ENCODE peak calls at places on chromosomes 12 and 14, in seven cellular contexts. I is heart left ventricle, M is HL-60, V is mesothelial cell of epicardium, R is MCF 10A, Y is foreskin keratinocyte, P is breast epithelium. Q is an unnamed sample.

GRCh38 chr12:127381043-127381668 is 885.8 kb upstream of the TMEM132C start:
- DNase-seq in R (peak; percentile 43), I (peak; percentile 20), V (peak; percentile 76), P (no peak), M (peak; percentile 5), Y (no peak), Q (peak; percentile 7)

GRCh38 chr12:79658221-79658620 is 32.5 kb downstream of the PAWR start:
- DNase-seq in R (no peak), V (no peak), P (no peak), I (no peak), M (no peak), Y (no peak), Q (no peak)

GRCh38 chr12:14243941-14244340 is 121.5 kb upstream of the ATF7IP start:
- DNase-seq in P (no peak), Y (no peak), R (no peak), I (no peak), V (no peak), M (no peak), Q (no peak)

GRCh38 chr14:105384041-105384557 is 14.2 kb upstream of the TEX22 start:
- DNase-seq in V (no peak), P (no peak), M (no peak), Y (no peak), I (no peak), R (no peak), Q (no peak)

GRCh38 chr12:29041621-29042020 is 107.5 kb upstream of the FAR2 start:
- DNase-seq in P (no peak), R (peak; percentile 52), V (no peak), M (no peak), Y (peak; percentile 61), I (no peak), Q (no peak)

GRCh38 chr12:68768431-68768934 is 22.5 kb downstream of the SLC35E3 start:
- DNase-seq in R (no peak), P (no peak), I (no peak), Y (no peak), M (no peak), V (no peak), Q (no peak)

GRCh38 chr14:50607181-50607580 is 47.2 kb downstream of the ATL1 start:
- DNase-seq in V (no peak), R (no peak), I (no peak), P (no peak), M (no peak), Y (no peak), Q (no peak)

GRCh38 chr14:62056789-62057188 is 294.6 kb downstream of the SNAPC1 start:
- DNase-seq in P (no peak), R (no peak), I (no peak), M (no peak), V (no peak), Y (no peak), Q (no peak)

GRCh38 chr14:68249534-68250517 is 430.2 kb downstream of the RAD51B start:
- DNase-seq in V (no peak), R (no peak), Y (peak; percentile 50), I (no peak), M (no peak), P (no peak), Q (no peak)

GRCh38 chr14:55556929-55557623 is 22.9 kb upstream of the KTN1 start:
- DNase-seq in P (peak; percentile 95), Y (peak; percentile 95), V (peak; percentile 78), R (peak; percentile 97), I (peak; percentile 81), M (no peak), Q (no peak)

GRCh38 chr12:115946867-115947695 is 330.4 kb downstream of the MED13L start:
- DNase-seq in R (no peak), P (no peak), Y (no peak), I (no peak), V (no peak), M (no peak), Q (no peak)

GRCh38 chr14:49586673-49587460 is 687 bp upstream of the RPS29 start:
- DNase-seq in Y (peak; percentile 84), M (peak; percentile 54), R (peak; percentile 66), P (no peak), I (no peak), V (no peak), Q (peak; percentile 13)

GRCh38 chr12:71183846-71184245 is 26.0 kb upstream of the TSPAN8 start:
- DNase-seq in M (no peak), I (no peak), R (no peak), Y (no peak), V (no peak), P (no peak), Q (no peak)

GRCh38 chr14:50794063-50794645 is 36.8 kb downstream of the NIN start:
- DNase-seq in P (no peak), I (no peak), R (no peak), Y (no peak), V (no peak), M (no peak), Q (no peak)

GRCh38 chr12:52394836-52395405 is 9.5 kb upstream of the KRT84 start:
- DNase-seq in R (no peak), M (no peak), Y (no peak), I (no peak), P (no peak), V (no peak), Q (no peak)

GRCh38 chr12:52396656-52397055 is 9.5 kb downstream of the KRT82 start:
- DNase-seq in Y (no peak), R (no peak), P (no peak), I (no peak), V (no peak), M (no peak), Q (no peak)

GRCh38 chr12:52392465-52393007 is 7.1 kb upstream of the KRT84 start:
- DNase-seq in R (no peak), V (no peak), Y (peak; percentile 83), M (no peak), P (no peak), I (no peak), Q (no peak)

GRCh38 chr12:52398176-52398575 is 8.0 kb downstream of the KRT82 start:
- DNase-seq in P (no peak), V (no peak), R (no peak), Y (no peak), I (no peak), M (no peak), Q (no peak)

GRCh38 chr12:52395761-52396434 is 10.2 kb downstream of the KRT82 start:
- DNase-seq in P (no peak), M (no peak), Y (no peak), V (no peak), I (no peak), R (peak; percentile 83), Q (no peak)
- TF ChIP-seq CTCF in P (no peak), M (no peak), Y (peak; percentile 82), V (peak; percentile 54), I (no peak), R (peak; percentile 56), Q (no peak)

GRCh38 chr14:92185559-92185958 is 63.8 kb downstream of the CPSF2 start:
- DNase-seq in I (no peak), V (no peak), R (no peak), Y (no peak), M (peak; percentile 55), P (no peak), Q (no peak)

DNA sequence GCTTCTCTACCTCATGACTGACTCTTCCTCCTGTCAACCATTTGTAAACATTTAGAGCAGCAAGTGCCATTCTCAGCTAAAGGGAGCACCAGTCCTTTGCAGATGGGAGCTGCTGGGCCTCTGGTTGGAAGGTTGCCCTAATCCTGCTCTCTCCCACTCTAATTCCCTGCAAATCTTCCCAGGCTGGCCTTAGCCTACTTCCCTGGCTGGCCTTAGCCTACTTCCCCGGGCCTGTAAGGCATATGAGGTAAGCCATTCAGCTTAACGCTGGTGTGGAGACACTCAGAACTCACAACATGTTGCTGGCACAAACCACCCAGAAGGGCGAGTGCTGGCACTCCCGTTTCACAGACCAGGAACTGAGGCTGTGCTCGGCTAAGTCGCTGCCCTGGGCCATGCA is 69.0 kb downstream of the CPSF2 start:
- DNase-seq in M (no peak), Y (no peak), P (no peak), R (no peak), V (no peak), I (no peak), Q (no peak)
- TF ChIP-seq CTCF in M (no peak), Y (no peak), P (no peak), R (no peak), V (no peak), I (no peak), Q (no peak)

DNA sequence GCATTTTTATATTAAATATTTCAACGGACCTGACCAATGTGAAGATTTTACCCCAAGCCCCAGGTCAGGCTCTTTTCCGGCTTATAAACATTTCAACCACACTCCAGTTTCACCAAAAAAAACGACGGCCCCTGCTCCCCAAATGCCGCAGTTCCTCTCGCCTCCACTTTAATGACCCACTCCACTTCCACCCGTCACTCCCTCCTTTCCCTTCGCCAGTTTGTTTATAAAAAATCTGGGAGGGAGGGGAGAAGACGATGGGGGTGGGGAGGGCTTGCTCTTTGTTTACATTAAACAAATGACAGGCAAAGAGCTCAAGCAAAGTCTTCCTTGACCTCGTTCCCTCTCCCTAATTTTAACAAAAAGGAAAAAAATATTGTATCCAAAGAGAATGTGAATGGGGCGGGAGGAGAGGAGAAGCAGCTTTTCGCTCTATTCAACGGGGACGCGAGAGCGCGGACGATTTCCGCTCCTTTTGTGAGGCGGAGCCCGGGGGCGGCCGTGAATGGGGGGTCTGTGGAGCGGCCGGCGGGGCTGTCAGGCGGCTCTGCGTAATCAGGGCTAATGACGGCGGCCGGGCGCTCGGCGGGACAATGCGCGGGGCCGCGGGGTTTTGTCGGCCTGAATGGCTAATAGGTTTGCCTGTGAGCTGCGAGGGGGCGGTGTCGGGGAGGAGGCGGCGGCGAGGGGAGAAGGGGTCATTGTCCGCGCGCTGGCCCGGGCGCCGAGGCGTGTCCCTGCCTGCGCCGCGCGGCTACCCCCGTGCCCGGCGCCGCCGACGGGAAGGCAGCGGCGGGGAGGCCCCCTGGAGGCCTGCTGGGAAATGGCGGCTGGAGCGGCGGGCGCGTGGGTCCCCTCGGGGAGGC is 5.7 kb downstream of the SIX6 start:
- DNase-seq in V (peak; percentile 52), M (no peak), I (no peak), Y (no peak), P (no peak), R (no peak), Q (no peak)
- TF ChIP-seq CTCF in V (peak; percentile 56), M (no peak), I (peak; percentile 20), Y (peak; percentile 55), P (no peak), R (no peak), Q (peak; percentile 30)

DNA sequence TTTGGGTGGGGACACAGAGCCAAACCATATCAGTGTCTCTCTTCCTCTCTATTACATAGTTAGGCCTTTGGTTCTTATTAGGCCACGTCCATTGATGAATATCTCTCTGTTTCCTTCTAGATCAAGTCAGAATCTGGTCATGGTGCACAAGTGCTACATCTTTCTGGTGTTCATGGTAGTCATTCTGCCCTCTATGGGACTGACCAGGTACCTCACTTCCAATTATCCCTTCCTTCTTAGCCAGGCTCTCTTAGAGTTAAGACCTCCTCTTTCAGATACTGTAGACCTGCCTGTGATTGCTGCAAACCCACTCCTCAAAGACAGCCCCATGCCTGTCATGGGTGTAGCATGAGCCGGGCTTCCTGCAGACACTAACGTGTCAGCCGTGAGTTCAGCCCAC is 25.2 kb downstream of the NGB start:
- DNase-seq in M (no peak), I (no peak), V (no peak), R (no peak), P (no peak), Y (no peak), Q (no peak)
- TF ChIP-seq CTCF in M (no peak), I (no peak), V (no peak), R (peak; percentile 5), P (no peak), Y (peak; percentile 28), Q (no peak)

GRCh38 chr12:12349711-12350665 is at the start of gene MANSC1:
- DNase-seq in M (peak; percentile 73), R (no peak), Y (peak; percentile 6), P (peak; percentile 67), V (peak; percentile 70), I (peak; percentile 78), Q (peak; percentile 22)
- TF ChIP-seq CTCF in M (no peak), R (peak; percentile 36), Y (peak; percentile 30), P (peak; percentile 31), V (peak; percentile 71), I (peak; percentile 27), Q (peak; percentile 24)

GRCh38 chr14:72736348-72736747 is 157.6 kb downstream of the DPF3 start:
- DNase-seq in R (peak; percentile 24), I (no peak), M (no peak), Y (no peak), V (no peak), P (no peak), Q (no peak)
- TF ChIP-seq CTCF in R (no peak), I (no peak), M (no peak), Y (no peak), V (no peak), P (no peak), Q (no peak)

Q was measured in CD8-positive, alpha-beta T cell.